ENCODE peak calls at places on chromosomes 4 and X, in eight cellular contexts. One of them, this sample, is unnamed.
A peak's percentile ranks its signal among the peaks of the same experiment; 100 is the strongest.

GRCh38 chr4:83489711-83490326 is 4.9 kb upstream of the ABRAXAS1 start:
- DNase-seq in CD14-positive monocyte: no peak
- DNase-seq in RPMI8226: no peak
- DNase-seq in psoas muscle: no peak
- DNase-seq in RCC 7860: no peak
- DNase-seq in activated CD8-positive, alpha-beta memory T cell treated with anti-CD3 and anti-CD28 coated beads for 24 hours: no peak
- DNase-seq in anterior cingulate cortex: no peak
- DNase-seq in transverse colon: no peak
- DNase-seq in this sample: no peak

GRCh38 chr4:174764105-174764729 is 64.8 kb downstream of the GLRA3 start:
- DNase-seq in transverse colon: no peak
- DNase-seq in anterior cingulate cortex: no peak
- DNase-seq in activated CD8-positive, alpha-beta memory T cell treated with anti-CD3 and anti-CD28 coated beads for 24 hours: no peak
- DNase-seq in RPMI8226: peak; percentile 49
- DNase-seq in psoas muscle: no peak
- DNase-seq in RCC 7860: peak; percentile 46
- DNase-seq in CD14-positive monocyte: no peak
- DNase-seq in this sample: peak; percentile 54

GRCh38 chr4:185171373-185172071 is 28.5 kb downstream of the SLC25A4 start:
- DNase-seq in transverse colon: no peak
- DNase-seq in activated CD8-positive, alpha-beta memory T cell treated with anti-CD3 and anti-CD28 coated beads for 24 hours: no peak
- DNase-seq in RPMI8226: no peak
- DNase-seq in CD14-positive monocyte: no peak
- DNase-seq in RCC 7860: no peak
- DNase-seq in anterior cingulate cortex: no peak
- DNase-seq in psoas muscle: no peak
- DNase-seq in this sample: no peak

GRCh38 chr4:139740531-139741041 is 75.0 kb downstream of the MGST2 start:
- DNase-seq in CD14-positive monocyte: peak; percentile 58
- DNase-seq in anterior cingulate cortex: peak; percentile 11
- DNase-seq in psoas muscle: peak; percentile 81
- DNase-seq in RCC 7860: no peak
- DNase-seq in activated CD8-positive, alpha-beta memory T cell treated with anti-CD3 and anti-CD28 coated beads for 24 hours: no peak
- DNase-seq in transverse colon: peak; percentile 39
- DNase-seq in RPMI8226: peak; percentile 15
- DNase-seq in this sample: peak; percentile 76

GRCh38 chr4:106366026-106366425 is 2.6 kb downstream of the GIMD1 start:
- DNase-seq in RCC 7860: no peak
- DNase-seq in activated CD8-positive, alpha-beta memory T cell treated with anti-CD3 and anti-CD28 coated beads for 24 hours: no peak
- DNase-seq in psoas muscle: no peak
- DNase-seq in CD14-positive monocyte: no peak
- DNase-seq in anterior cingulate cortex: no peak
- DNase-seq in transverse colon: no peak
- DNase-seq in RPMI8226: no peak
- DNase-seq in this sample: no peak

GRCh38 chr4:124640037-124640730 is 72.3 kb downstream of the ANKRD50 start:
- DNase-seq in transverse colon: no peak
- DNase-seq in psoas muscle: no peak
- DNase-seq in RPMI8226: no peak
- DNase-seq in activated CD8-positive, alpha-beta memory T cell treated with anti-CD3 and anti-CD28 coated beads for 24 hours: no peak
- DNase-seq in RCC 7860: peak; percentile 67
- DNase-seq in anterior cingulate cortex: no peak
- DNase-seq in CD14-positive monocyte: no peak
- DNase-seq in this sample: peak; percentile 82

GRCh38 chr4:91325495-91325894 is 978.3 kb upstream of the GRID2 start:
- DNase-seq in RPMI8226: no peak
- DNase-seq in transverse colon: no peak
- DNase-seq in RCC 7860: peak; percentile 7
- DNase-seq in anterior cingulate cortex: no peak
- DNase-seq in psoas muscle: no peak
- DNase-seq in activated CD8-positive, alpha-beta memory T cell treated with anti-CD3 and anti-CD28 coated beads for 24 hours: no peak
- DNase-seq in CD14-positive monocyte: no peak
- DNase-seq in this sample: peak; percentile 87

GRCh38 chrX:123173833-123174232 is 10.2 kb upstream of the GRIA3 start:
- DNase-seq in RCC 7860: no peak
- DNase-seq in RPMI8226: no peak
- DNase-seq in psoas muscle: no peak
- DNase-seq in transverse colon: no peak
- DNase-seq in activated CD8-positive, alpha-beta memory T cell treated with anti-CD3 and anti-CD28 coated beads for 24 hours: no peak
- DNase-seq in CD14-positive monocyte: no peak
- DNase-seq in anterior cingulate cortex: no peak
- DNase-seq in this sample: peak; percentile 13

GRCh38 chrX:106144755-106145639 is 23.1 kb upstream of the PWWP3B start:
- DNase-seq in transverse colon: no peak
- DNase-seq in RCC 7860: no peak
- DNase-seq in anterior cingulate cortex: no peak
- DNase-seq in psoas muscle: no peak
- DNase-seq in activated CD8-positive, alpha-beta memory T cell treated with anti-CD3 and anti-CD28 coated beads for 24 hours: no peak
- DNase-seq in CD14-positive monocyte: no peak
- DNase-seq in RPMI8226: no peak
- DNase-seq in this sample: peak; percentile 14

GRCh38 chr4:27666943-27667342 is 806.3 kb downstream of the STIM2 start:
- DNase-seq in transverse colon: no peak
- DNase-seq in activated CD8-positive, alpha-beta memory T cell treated with anti-CD3 and anti-CD28 coated beads for 24 hours: no peak
- DNase-seq in anterior cingulate cortex: no peak
- DNase-seq in CD14-positive monocyte: no peak
- DNase-seq in RPMI8226: no peak
- DNase-seq in RCC 7860: no peak
- DNase-seq in psoas muscle: no peak
- DNase-seq in this sample: no peak

GRCh38 chr4:147136308-147136707 is 190.6 kb upstream of the TTC29 start:
- DNase-seq in RCC 7860: no peak
- DNase-seq in RPMI8226: peak; percentile 49
- DNase-seq in activated CD8-positive, alpha-beta memory T cell treated with anti-CD3 and anti-CD28 coated beads for 24 hours: no peak
- DNase-seq in CD14-positive monocyte: no peak
- DNase-seq in anterior cingulate cortex: no peak
- DNase-seq in transverse colon: no peak
- DNase-seq in psoas muscle: no peak
- DNase-seq in this sample: peak; percentile 6

GRCh38 chr4:140291259-140291658 is 82.2 kb upstream of the SCOC start:
- DNase-seq in psoas muscle: no peak
- DNase-seq in CD14-positive monocyte: no peak
- DNase-seq in RCC 7860: no peak
- DNase-seq in activated CD8-positive, alpha-beta memory T cell treated with anti-CD3 and anti-CD28 coated beads for 24 hours: no peak
- DNase-seq in anterior cingulate cortex: no peak
- DNase-seq in transverse colon: no peak
- DNase-seq in RPMI8226: no peak
- DNase-seq in this sample: no peak

GRCh38 chr4:104591505-104591904 is 96.8 kb upstream of the CXXC4 start:
- DNase-seq in RPMI8226: no peak
- DNase-seq in RCC 7860: no peak
- DNase-seq in transverse colon: peak; percentile 14
- DNase-seq in psoas muscle: no peak
- DNase-seq in anterior cingulate cortex: no peak
- DNase-seq in activated CD8-positive, alpha-beta memory T cell treated with anti-CD3 and anti-CD28 coated beads for 24 hours: no peak
- DNase-seq in CD14-positive monocyte: no peak
- DNase-seq in this sample: peak; percentile 3

GRCh38 chrX:12950851-12951589 is 23.9 kb upstream of the TMSB4X start:
- DNase-seq in transverse colon: peak; percentile 63
- DNase-seq in CD14-positive monocyte: peak; percentile 64
- DNase-seq in RCC 7860: no peak
- DNase-seq in activated CD8-positive, alpha-beta memory T cell treated with anti-CD3 and anti-CD28 coated beads for 24 hours: peak; percentile 79
- DNase-seq in RPMI8226: no peak
- DNase-seq in psoas muscle: peak; percentile 61
- DNase-seq in anterior cingulate cortex: no peak
- DNase-seq in this sample: no peak

GRCh38 chr4:6794189-6794588 is 11.7 kb downstream of the KIAA0232 start:
- DNase-seq in RCC 7860: no peak
- DNase-seq in activated CD8-positive, alpha-beta memory T cell treated with anti-CD3 and anti-CD28 coated beads for 24 hours: no peak
- DNase-seq in RPMI8226: no peak
- DNase-seq in CD14-positive monocyte: no peak
- DNase-seq in anterior cingulate cortex: no peak
- DNase-seq in transverse colon: no peak
- DNase-seq in psoas muscle: no peak
- DNase-seq in this sample: no peak

GRCh38 chr4:117971406-117971805 is 62.9 kb upstream of the NDST3 start:
- DNase-seq in psoas muscle: no peak
- DNase-seq in RPMI8226: no peak
- DNase-seq in anterior cingulate cortex: no peak
- DNase-seq in transverse colon: no peak
- DNase-seq in CD14-positive monocyte: no peak
- DNase-seq in activated CD8-positive, alpha-beta memory T cell treated with anti-CD3 and anti-CD28 coated beads for 24 hours: no peak
- DNase-seq in RCC 7860: no peak
- DNase-seq in this sample: no peak

GRCh38 chr4:70632028-70632427 is 3.5 kb downstream of the ENAM start:
- DNase-seq in activated CD8-positive, alpha-beta memory T cell treated with anti-CD3 and anti-CD28 coated beads for 24 hours: no peak
- DNase-seq in RPMI8226: no peak
- DNase-seq in anterior cingulate cortex: no peak
- DNase-seq in psoas muscle: no peak
- DNase-seq in transverse colon: no peak
- DNase-seq in CD14-positive monocyte: no peak
- DNase-seq in RCC 7860: peak; percentile 79
- DNase-seq in this sample: peak; percentile 59

GRCh38 chrX:41589634-41590270 is 99.0 kb upstream of the GPR34 start:
- DNase-seq in transverse colon: no peak
- DNase-seq in psoas muscle: no peak
- DNase-seq in anterior cingulate cortex: no peak
- DNase-seq in activated CD8-positive, alpha-beta memory T cell treated with anti-CD3 and anti-CD28 coated beads for 24 hours: no peak
- DNase-seq in RCC 7860: peak; percentile 59
- DNase-seq in RPMI8226: no peak
- DNase-seq in CD14-positive monocyte: no peak
- DNase-seq in this sample: peak; percentile 53

GRCh38 chr4:4655901-4656300 is 114.1 kb upstream of the STX18 start:
- DNase-seq in psoas muscle: no peak
- DNase-seq in RCC 7860: no peak
- DNase-seq in CD14-positive monocyte: no peak
- DNase-seq in RPMI8226: no peak
- DNase-seq in transverse colon: no peak
- DNase-seq in activated CD8-positive, alpha-beta memory T cell treated with anti-CD3 and anti-CD28 coated beads for 24 hours: no peak
- DNase-seq in anterior cingulate cortex: no peak
- DNase-seq in this sample: no peak

GRCh38 chr4:95294291-95294690 is 254.5 kb downstream of the UNC5C start:
- DNase-seq in RCC 7860: no peak
- DNase-seq in anterior cingulate cortex: no peak
- DNase-seq in transverse colon: no peak
- DNase-seq in RPMI8226: no peak
- DNase-seq in psoas muscle: no peak
- DNase-seq in CD14-positive monocyte: no peak
- DNase-seq in activated CD8-positive, alpha-beta memory T cell treated with anti-CD3 and anti-CD28 coated beads for 24 hours: no peak
- DNase-seq in this sample: no peak

This sample was measured in astrocyte of the hippocampus.